ENCODE peak calls at places on chromosome 18, in nine cellular contexts. Z, F, W, O, V, A, N, L and Q are unnamed samples. For H3K9me3, the result is how much of the 10 kb centered on the place peaks cover.

GRCh38 chr18:1090758-1091157 is 186.1 kb downstream of the ADCYAP1 start:
- DNase-seq in Z (no peak), F (no peak), W (no peak), O (no peak), V (no peak), A (no peak), N (no peak), L (no peak), Q (no peak)

GRCh38 chr18:54769526-54770464 is 58.5 kb upstream of the RAB27B start:
- DNase-seq in Z (no peak), F (no peak), W (peak), O (peak), V (no peak), A (no peak), N (no peak), L (no peak), Q (no peak)

GRCh38 chr18:2410688-2411087 is 160.6 kb downstream of the METTL4 start:
- DNase-seq in Z (peak), F (no peak), W (peak), O (no peak), V (no peak), A (no peak), N (no peak), L (no peak), Q (no peak)

GRCh38 chr18:7038330-7038846 is 79.2 kb downstream of the LAMA1 start:
- DNase-seq in Z (peak), F (peak), W (peak), O (peak), V (peak), A (peak), N (peak), L (peak), Q (no peak)

GRCh38 chr18:2337552-2338141 is 233.7 kb downstream of the METTL4 start:
- DNase-seq in Z (peak), F (no peak), W (peak), O (peak), V (peak), A (no peak), N (peak), L (peak), Q (peak)

GRCh38 chr18:62009521-62009920 is 116.7 kb upstream of the RNF152 start:
- DNase-seq in Z (no peak), F (no peak), W (no peak), O (no peak), V (no peak), A (no peak), N (no peak), L (no peak), Q (no peak)

GRCh38 chr18:79903787-79904356 is 47.6 kb downstream of the SLC66A2 start:
- DNase-seq in Z (no peak), F (peak), W (no peak), O (no peak), V (no peak), A (no peak), N (no peak), L (no peak), Q (no peak)

GRCh38 chr18:67710639-67711038 is 194.1 kb upstream of the DSEL start:
- DNase-seq in Z (peak), F (no peak), W (no peak), O (no peak), V (no peak), A (no peak), N (no peak), L (no peak), Q (no peak)

GRCh38 chr18:37421349-37422080 is 144.1 kb downstream of the CELF4 start:
- DNase-seq in Z (no peak), F (no peak), W (no peak), O (peak), V (no peak), A (no peak), N (peak), L (no peak), Q (no peak)

GRCh38 chr18:49667462-49667861 is 105.6 kb downstream of the LIPG start:
- DNase-seq in Z (no peak), F (no peak), W (no peak), O (no peak), V (no peak), A (no peak), N (no peak), L (no peak), Q (no peak)

GRCh38 chr18:48364146-48364545 is 45.0 kb downstream of the ZBTB7C start:
- DNase-seq in Z (no peak), F (no peak), W (no peak), O (no peak), V (no peak), A (no peak), N (no peak), L (no peak), Q (no peak)

GRCh38 chr18:45571714-45572113 is 43.6 kb upstream of the SLC14A2 start:
- DNase-seq in Z (no peak), F (no peak), W (no peak), O (no peak), V (no peak), A (no peak), N (no peak), L (no peak), Q (no peak)

DNA sequence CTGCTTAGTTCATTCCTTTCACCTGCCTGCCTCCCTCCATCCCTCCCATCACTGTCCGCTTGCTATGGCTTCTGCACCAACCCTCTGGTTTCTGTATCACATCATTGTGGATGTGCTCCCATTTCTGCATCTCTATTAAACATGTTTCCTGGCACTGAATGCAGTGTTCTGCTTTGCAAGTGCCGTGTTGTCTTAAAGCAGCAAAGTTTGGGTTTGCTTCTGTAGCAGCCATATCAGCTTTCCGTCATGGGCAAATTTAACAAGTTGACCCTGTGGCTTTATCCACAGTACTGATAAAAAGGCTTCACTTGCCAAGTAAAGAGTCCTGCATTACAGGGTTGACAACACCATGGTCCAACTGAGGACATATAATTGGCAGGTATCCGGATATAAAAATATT is 165.5 kb downstream of the PTGR3 start:
- DNase-seq in Z (no peak), F (no peak), W (no peak), O (no peak), V (no peak), A (no peak), N (no peak), L (no peak), Q (no peak)
- H3K9me3 ChIP-seq in Z (under half), F (under half), W (under half), O (under half), V (under half), A (under half), N (under half), L (under half), Q (under half)

GRCh38 chr18:56112013-56112749 is 524.2 kb upstream of the TCF4 start:
- DNase-seq in Z (no peak), F (no peak), W (peak), O (no peak), V (no peak), A (no peak), N (no peak), L (no peak), Q (no peak)
- H3K9me3 ChIP-seq in Z (under half), F (under half), W (under half), O (under half), V (under half), A (under half), N (under half), L (under half), Q (under half)

GRCh38 chr18:35278969-35279368 is 11.1 kb downstream of the ZSCAN30 start:
- DNase-seq in Z (no peak), F (no peak), W (no peak), O (no peak), V (no peak), A (no peak), N (no peak), L (no peak), Q (no peak)
- H3K9me3 ChIP-seq in Z (under half), F (under half), W (under half), O (half or more), V (under half), A (under half), N (under half), L (under half), Q (under half)

GRCh38 chr18:74420491-74420890 is 36.6 kb downstream of the DIPK1C start:
- DNase-seq in Z (no peak), F (peak), W (peak), O (no peak), V (peak), A (no peak), N (no peak), L (no peak), Q (no peak)

GRCh38 chr18:74419761-74420160 is 37.3 kb downstream of the DIPK1C start:
- DNase-seq in Z (no peak), F (no peak), W (no peak), O (no peak), V (no peak), A (no peak), N (no peak), L (no peak), Q (no peak)

GRCh38 chr18:74425161-74425560 is 31.9 kb downstream of the DIPK1C start:
- DNase-seq in Z (no peak), F (no peak), W (no peak), O (no peak), V (no peak), A (no peak), N (no peak), L (no peak), Q (no peak)

GRCh38 chr18:74418023-74418422 is 39.1 kb downstream of the DIPK1C start:
- DNase-seq in Z (no peak), F (no peak), W (no peak), O (no peak), V (no peak), A (no peak), N (no peak), L (no peak), Q (no peak)

DNA sequence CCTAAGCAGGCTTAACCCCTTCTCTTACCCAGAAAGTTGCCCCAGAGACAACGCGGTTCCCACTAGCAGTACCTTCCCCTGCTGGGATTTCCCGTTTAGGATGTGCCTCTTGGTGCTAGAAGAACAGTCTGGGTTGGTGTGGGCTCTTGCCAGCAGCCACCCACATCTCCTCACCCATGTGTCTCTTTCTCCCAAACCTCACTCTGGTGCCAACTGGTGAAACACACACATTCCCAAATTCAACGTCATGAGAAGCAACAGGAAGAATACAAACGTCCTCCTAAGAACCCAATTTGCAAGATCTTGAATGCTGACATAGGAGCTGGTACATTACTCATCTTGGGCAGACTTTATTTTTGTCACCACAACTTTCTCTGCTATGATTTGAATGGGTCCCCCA is 36.2 kb downstream of the DIPK1C start:
- DNase-seq in Z (no peak), F (no peak), W (no peak), O (no peak), V (peak), A (no peak), N (no peak), L (no peak), Q (no peak)
- H3K9me3 ChIP-seq in Z (under half), F (under half), W (under half), O (under half), V (under half), A (under half), N (under half), L (under half), Q (under half)

DNA sequence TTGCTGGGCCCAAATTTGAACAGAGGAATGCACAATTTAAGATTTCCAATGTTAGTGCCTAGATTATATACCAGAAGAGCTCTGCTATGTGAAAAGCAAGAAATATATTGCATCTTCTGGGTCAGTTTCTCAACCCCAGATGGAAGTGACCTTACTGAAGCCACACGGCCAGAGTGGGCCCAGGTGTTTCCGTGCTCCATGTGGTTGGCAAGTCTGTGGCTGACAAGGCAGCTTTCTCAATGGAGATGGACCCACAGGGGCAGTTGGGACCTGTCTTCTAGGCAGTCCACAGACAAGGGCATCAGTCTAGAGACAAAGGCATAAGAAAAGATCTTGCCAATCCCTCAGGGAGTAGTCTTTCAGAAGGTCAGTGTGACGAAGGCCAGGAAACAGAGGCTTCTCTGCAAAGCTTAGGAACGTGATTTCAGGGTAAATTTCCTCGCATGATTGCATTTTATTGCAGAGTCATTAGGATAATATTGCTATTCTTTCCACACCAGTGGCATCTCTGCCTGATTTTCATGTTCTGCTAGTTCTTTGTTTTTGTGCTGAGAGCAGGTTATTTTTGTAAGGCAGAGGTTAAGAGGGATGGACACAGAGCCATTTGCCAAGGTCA is 201.9 kb downstream of the ANKRD30B start:
- DNase-seq in Z (no peak), F (no peak), W (no peak), O (no peak), V (peak), A (no peak), N (no peak), L (no peak), Q (no peak)
- H3K9me3 ChIP-seq in Z (under half), F (under half), W (under half), O (under half), V (under half), A (under half), N (under half), L (under half), Q (under half)

GRCh38 chr18:24428709-24429108 is 2.2 kb downstream of the IMPACT start:
- DNase-seq in Z (no peak), F (no peak), W (no peak), O (no peak), V (no peak), A (no peak), N (no peak), L (no peak), Q (no peak)
- H3K9me3 ChIP-seq in Z (under half), F (under half), W (under half), O (under half), V (under half), A (under half), N (under half), L (under half), Q (under half)

GRCh38 chr18:75353357-75353756 is 74.1 kb downstream of the SMIM21 start:
- DNase-seq in Z (no peak), F (no peak), W (no peak), O (no peak), V (no peak), A (no peak), N (no peak), L (no peak), Q (no peak)
- H3K9me3 ChIP-seq in Z (under half), F (under half), W (under half), O (under half), V (under half), A (under half), N (under half), L (under half), Q (under half)

DNA sequence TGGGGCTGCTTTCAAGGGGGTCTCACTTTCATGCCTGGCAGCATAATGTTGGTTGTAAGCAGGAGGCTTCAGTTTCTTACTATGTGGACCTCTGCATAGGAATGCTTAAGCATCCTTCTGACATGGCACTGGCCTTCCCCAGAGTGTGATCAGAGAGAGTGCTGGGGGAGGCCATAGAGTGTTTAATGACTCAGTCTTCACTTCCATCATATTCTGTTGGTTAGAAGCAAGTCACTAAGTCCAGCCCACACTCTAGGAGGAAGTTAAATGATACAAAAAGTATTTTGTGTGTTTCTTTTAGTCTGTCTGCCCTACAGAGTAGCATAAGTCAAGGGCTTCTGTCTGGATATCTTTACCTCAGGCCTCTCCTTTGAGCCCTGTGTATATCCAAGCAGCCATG is 64.9 kb downstream of the GALNT1 start:
- DNase-seq in Z (no peak), F (no peak), W (no peak), O (no peak), V (no peak), A (no peak), N (no peak), L (no peak), Q (no peak)
- H3K9me3 ChIP-seq in Z (under half), F (under half), W (under half), O (under half), V (under half), A (under half), N (under half), L (under half), Q (under half)

DNA sequence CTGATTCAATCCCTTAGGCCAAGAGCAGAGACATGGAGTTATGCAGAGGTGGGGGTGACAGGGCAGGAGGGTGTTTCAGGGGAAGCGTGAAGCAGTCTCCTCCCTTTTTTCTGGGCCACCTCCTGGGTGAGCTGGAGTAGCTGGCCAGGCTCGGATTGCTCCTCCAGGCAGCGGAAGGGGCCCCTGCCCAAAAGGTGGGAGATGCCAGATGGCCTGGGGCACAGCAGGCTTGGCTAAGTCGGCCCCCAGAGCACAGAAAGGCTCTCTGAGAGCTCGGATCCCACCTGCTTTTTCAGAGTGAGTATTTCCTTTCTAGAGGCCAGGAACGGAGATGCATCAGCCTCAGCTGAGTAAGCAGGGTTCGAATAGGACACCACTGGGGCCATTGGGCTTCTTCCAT is 196.9 kb downstream of the ANKRD30B start:
- DNase-seq in Z (no peak), F (no peak), W (no peak), O (no peak), V (no peak), A (no peak), N (no peak), L (no peak), Q (no peak)
- H3K9me3 ChIP-seq in Z (under half), F (under half), W (under half), O (under half), V (under half), A (under half), N (under half), L (under half), Q (under half)